ENCODE peak calls at places on chromosome 22, in five cellular contexts. One of them, this sample, is unnamed.

GRCh38 chr22:48871176-48871840 is 956.4 kb downstream of the BRD1 start:
- DNase-seq in stimulated activated CD4-positive, alpha-beta T cell treated with anti-CD3 and anti-CD28 coated beads, Interleukin-4, amount 100 ng/mL, for 1 hour: no peak
- DNase-seq in upper lobe of right lung: peak; percentile 29
- DNase-seq in fibroblast of lung: no peak
- DNase-seq in C1 segment of cervical spinal cord: no peak
- DNase-seq in this sample: no peak

GRCh38 chr22:49676783-49677494 is 150.7 kb downstream of the BRD1 start:
- DNase-seq in C1 segment of cervical spinal cord: no peak
- DNase-seq in fibroblast of lung: no peak
- DNase-seq in stimulated activated CD4-positive, alpha-beta T cell treated with anti-CD3 and anti-CD28 coated beads, Interleukin-4, amount 100 ng/mL, for 1 hour: no peak
- DNase-seq in upper lobe of right lung: no peak
- DNase-seq in this sample: no peak

GRCh38 chr22:42816339-42816738 is 40.7 kb downstream of the ARFGAP3 start:
- DNase-seq in stimulated activated CD4-positive, alpha-beta T cell treated with anti-CD3 and anti-CD28 coated beads, Interleukin-4, amount 100 ng/mL, for 1 hour: no peak
- DNase-seq in upper lobe of right lung: no peak
- DNase-seq in C1 segment of cervical spinal cord: no peak
- DNase-seq in fibroblast of lung: no peak
- DNase-seq in this sample: no peak

GRCh38 chr22:30809086-30809485 is 114.4 kb downstream of the OSBP2 start:
- DNase-seq in fibroblast of lung: peak; percentile 85
- DNase-seq in stimulated activated CD4-positive, alpha-beta T cell treated with anti-CD3 and anti-CD28 coated beads, Interleukin-4, amount 100 ng/mL, for 1 hour: no peak
- DNase-seq in upper lobe of right lung: no peak
- DNase-seq in C1 segment of cervical spinal cord: no peak
- DNase-seq in this sample: no peak

GRCh38 chr22:42069801-42070516 is 653 bp downstream of the NAGA start:
- DNase-seq in C1 segment of cervical spinal cord: no peak
- DNase-seq in fibroblast of lung: no peak
- DNase-seq in stimulated activated CD4-positive, alpha-beta T cell treated with anti-CD3 and anti-CD28 coated beads, Interleukin-4, amount 100 ng/mL, for 1 hour: no peak
- DNase-seq in upper lobe of right lung: no peak
- DNase-seq in this sample: no peak

GRCh38 chr22:46113110-46113909 is 37.0 kb upstream of the PPARA start:
- DNase-seq in stimulated activated CD4-positive, alpha-beta T cell treated with anti-CD3 and anti-CD28 coated beads, Interleukin-4, amount 100 ng/mL, for 1 hour: no peak
- DNase-seq in upper lobe of right lung: no peak
- DNase-seq in C1 segment of cervical spinal cord: no peak
- DNase-seq in fibroblast of lung: no peak
- DNase-seq in this sample: no peak

GRCh38 chr22:37777122-37777687 is 30.5 kb upstream of the GCAT start:
- DNase-seq in fibroblast of lung: peak; percentile 91
- DNase-seq in upper lobe of right lung: peak; percentile 75
- DNase-seq in stimulated activated CD4-positive, alpha-beta T cell treated with anti-CD3 and anti-CD28 coated beads, Interleukin-4, amount 100 ng/mL, for 1 hour: no peak
- DNase-seq in C1 segment of cervical spinal cord: no peak
- DNase-seq in this sample: peak; percentile 90

GRCh38 chr22:20866716-20867115 is 7.9 kb downstream of the SNAP29 start:
- DNase-seq in upper lobe of right lung: no peak
- DNase-seq in fibroblast of lung: no peak
- DNase-seq in stimulated activated CD4-positive, alpha-beta T cell treated with anti-CD3 and anti-CD28 coated beads, Interleukin-4, amount 100 ng/mL, for 1 hour: no peak
- DNase-seq in C1 segment of cervical spinal cord: no peak
- DNase-seq in this sample: no peak

GRCh38 chr22:46379301-46379930 is 43.9 kb downstream of the TRMU start:
- DNase-seq in C1 segment of cervical spinal cord: no peak
- DNase-seq in fibroblast of lung: no peak
- DNase-seq in stimulated activated CD4-positive, alpha-beta T cell treated with anti-CD3 and anti-CD28 coated beads, Interleukin-4, amount 100 ng/mL, for 1 hour: no peak
- DNase-seq in upper lobe of right lung: no peak
- DNase-seq in this sample: no peak

GRCh38 chr22:28105396-28105795 is 186.3 kb upstream of the PITPNB start:
- DNase-seq in upper lobe of right lung: no peak
- DNase-seq in C1 segment of cervical spinal cord: no peak
- DNase-seq in stimulated activated CD4-positive, alpha-beta T cell treated with anti-CD3 and anti-CD28 coated beads, Interleukin-4, amount 100 ng/mL, for 1 hour: no peak
- DNase-seq in fibroblast of lung: no peak
- DNase-seq in this sample: no peak

GRCh38 chr22:42294034-42294985 is 23.9 kb upstream of the TCF20 start:
- DNase-seq in C1 segment of cervical spinal cord: no peak
- DNase-seq in stimulated activated CD4-positive, alpha-beta T cell treated with anti-CD3 and anti-CD28 coated beads, Interleukin-4, amount 100 ng/mL, for 1 hour: peak; percentile 31
- DNase-seq in fibroblast of lung: peak; percentile 36
- DNase-seq in upper lobe of right lung: peak; percentile 75
- DNase-seq in this sample: peak; percentile 15

GRCh38 chr22:41425704-41426365 is 20.8 kb downstream of the TOB2 start:
- DNase-seq in C1 segment of cervical spinal cord: no peak
- DNase-seq in stimulated activated CD4-positive, alpha-beta T cell treated with anti-CD3 and anti-CD28 coated beads, Interleukin-4, amount 100 ng/mL, for 1 hour: peak; percentile 27
- DNase-seq in fibroblast of lung: no peak
- DNase-seq in upper lobe of right lung: no peak
- DNase-seq in this sample: no peak

GRCh38 chr22:31491218-31491962 is 1.7 kb upstream of the EIF4ENIF1 start:
- DNase-seq in stimulated activated CD4-positive, alpha-beta T cell treated with anti-CD3 and anti-CD28 coated beads, Interleukin-4, amount 100 ng/mL, for 1 hour: no peak
- DNase-seq in upper lobe of right lung: no peak
- DNase-seq in C1 segment of cervical spinal cord: no peak
- DNase-seq in fibroblast of lung: no peak
- DNase-seq in this sample: no peak

GRCh38 chr22:37326726-37327125 is 44.4 kb downstream of the CYTH4 start:
- DNase-seq in stimulated activated CD4-positive, alpha-beta T cell treated with anti-CD3 and anti-CD28 coated beads, Interleukin-4, amount 100 ng/mL, for 1 hour: no peak
- DNase-seq in upper lobe of right lung: peak; percentile 86
- DNase-seq in fibroblast of lung: no peak
- DNase-seq in C1 segment of cervical spinal cord: no peak
- DNase-seq in this sample: peak; percentile 64

This sample was measured in prostate gland.